ENCODE peak calls at places on chromosomes 7 and 10, in five cellular contexts. L, E, P, Y and M are unnamed samples.

GRCh38 chr7:45923818-45924217 is 2.7 kb upstream of the IGFBP3 start:
- DNase-seq in Y (no peak), P (no peak), L (no peak), E (no peak), M (no peak)

GRCh38 chr10:114647545-114648138 is 10.4 kb downstream of the ABLIM1 start:
- DNase-seq in Y (no peak), L (no peak), P (peak), E (no peak), M (no peak)

GRCh38 chr10:77165445-77166316 is 471.9 kb downstream of the KCNMA1 start:
- DNase-seq in P (peak), L (peak), Y (peak), E (peak), M (peak)

GRCh38 chr10:22597142-22597541 is 117.2 kb downstream of the PIP4K2A start:
- DNase-seq in P (peak), E (no peak), Y (no peak), L (no peak), M (no peak)

GRCh38 chr7:55590517-55591281 is 18.4 kb upstream of the VOPP1 start:
- DNase-seq in E (no peak), Y (no peak), P (no peak), L (no peak), M (no peak)

GRCh38 chr10:124043310-124044142 is 49.9 kb downstream of the CHST15 start:
- DNase-seq in E (no peak), L (no peak), Y (no peak), P (no peak), M (no peak)

GRCh38 chr10:86828145-86828544 is 71.7 kb downstream of the BMPR1A start:
- DNase-seq in P (no peak), L (no peak), Y (no peak), E (no peak), M (no peak)

GRCh38 chr7:44666566-44666965 is 60.1 kb downstream of the OGDH start:
- DNase-seq in Y (no peak), L (no peak), E (no peak), P (no peak), M (no peak)

GRCh38 chr10:125093199-125093841 is 67.0 kb downstream of the CTBP2 start:
- DNase-seq in E (no peak), P (peak), L (no peak), Y (no peak), M (peak)